ENCODE peak calls at places on chromosomes 11 and 22, in six cellular contexts. F is tibial nerve, J is kidney, X is GM12864, V is endodermal cell, S is ascending aorta. P is an unnamed sample.

GRCh38 chr11:10497371-10498021 is 42.4 kb downstream of the AMPD3 start:
- DNase-seq in F (no peak), J (no peak), X (no peak), V (peak), S (peak), P (no peak)

GRCh38 chr11:36753960-36754359 is 155.9 kb upstream of the RAG2 start:
- DNase-seq in F (no peak), J (no peak), X (no peak), V (no peak), S (no peak), P (no peak)

GRCh38 chr22:47275479-47276218 is 513.2 kb downstream of the TBC1D22A start:
- DNase-seq in F (no peak), J (no peak), X (no peak), V (no peak), S (no peak), P (no peak)

GRCh38 chr22:32050678-32051515 is 7.8 kb downstream of the SLC5A1 start:
- DNase-seq in F (no peak), J (peak), X (peak), V (no peak), S (no peak), P (peak)

GRCh38 chr22:43331064-43331435 is 12.1 kb downstream of the SCUBE1 start:
- DNase-seq in F (no peak), J (no peak), X (no peak), V (no peak), S (no peak), P (no peak)

GRCh38 chr11:9726313-9727022 is 62.6 kb downstream of the SWAP70 start:
- DNase-seq in F (no peak), J (no peak), X (no peak), V (no peak), S (no peak), P (no peak)

GRCh38 chr22:22037740-22038139 is 55.2 kb upstream of the TOP3B start:
- DNase-seq in F (no peak), J (no peak), X (no peak), V (no peak), S (no peak), P (no peak)

GRCh38 chr22:35337932-35338331 is 38.2 kb downstream of the TOM1 start:
- DNase-seq in F (no peak), J (peak), X (no peak), V (peak), S (no peak), P (no peak)

GRCh38 chr22:19644314-19645223 is 69.7 kb upstream of the SEPTIN5 start:
- DNase-seq in F (no peak), J (peak), X (no peak), V (peak), S (peak), P (no peak)

GRCh38 chr11:9330387-9331384 is 16.3 kb upstream of the TMEM41B start:
- DNase-seq in F (no peak), J (no peak), X (no peak), V (no peak), S (no peak), P (no peak)

GRCh38 chr11:93849751-93850584 is 450 bp downstream of the VSTM5 start:
- DNase-seq in F (no peak), J (peak), X (no peak), V (peak), S (peak), P (no peak)

GRCh38 chr11:33701831-33702230 is 1.2 kb upstream of the C11orf91 start:
- DNase-seq in F (no peak), J (no peak), X (no peak), V (no peak), S (no peak), P (no peak)

GRCh38 chr22:20319041-20319744 is 667 bp downstream of the DGCR6L start:
- DNase-seq in F (no peak), J (peak), X (no peak), V (peak), S (peak), P (no peak)

GRCh38 chr11:74620537-74620936 is 28.2 kb downstream of the POLD3 start:
- DNase-seq in F (no peak), J (no peak), X (no peak), V (no peak), S (no peak), P (no peak)

GRCh38 chr11:116043857-116044256 is 539.6 kb upstream of the CADM1 start:
- DNase-seq in F (no peak), J (no peak), X (no peak), V (no peak), S (no peak), P (no peak)

GRCh38 chr11:2530131-2530854 is 85.5 kb downstream of the KCNQ1 start:
- DNase-seq in F (no peak), J (peak), X (no peak), V (peak), S (peak), P (no peak)

GRCh38 chr22:45497746-45498145 is 4.9 kb upstream of the FBLN1 start:
- DNase-seq in F (no peak), J (peak), X (no peak), V (no peak), S (no peak), P (no peak)
- H3K4me3 ChIP-seq in F (no peak), J (no peak), X (no peak), V (no peak), S (no peak), P (no peak)

GRCh38 chr11:13669544-13670488 is 1.3 kb downstream of the FAR1 start:
- DNase-seq in F (no peak), J (no peak), X (no peak), V (no peak), S (no peak), P (no peak)
- H3K4me3 ChIP-seq in F (peak), J (peak), X (peak), V (peak), S (peak), P (peak)

DNA sequence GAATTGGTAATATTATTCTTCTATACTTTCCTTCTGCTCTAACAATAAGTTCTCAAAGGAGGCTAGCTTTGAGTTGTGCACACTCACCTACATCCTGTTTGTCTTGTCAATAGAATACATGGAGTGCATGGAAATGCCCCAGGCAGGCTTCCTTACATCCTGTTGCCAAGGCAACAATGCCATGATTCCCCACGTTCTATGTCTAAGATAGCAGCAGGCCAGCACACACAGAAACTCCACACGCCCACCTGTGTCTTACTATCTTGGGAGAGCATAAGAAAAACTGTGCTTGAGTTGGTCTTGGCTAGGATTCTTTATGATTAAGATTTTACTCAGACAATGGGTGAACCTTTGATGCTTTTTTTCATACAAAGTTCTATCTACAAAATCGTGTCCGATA is 379.2 kb downstream of the AASDHPPT start:
- DNase-seq in F (no peak), J (no peak), X (no peak), V (no peak), S (no peak), P (no peak)
- H3K4me3 ChIP-seq in F (no peak), J (no peak), X (no peak), V (no peak), S (no peak), P (no peak)

GRCh38 chr11:66820381-66820780 is 22.9 kb upstream of the RCE1 start:
- DNase-seq in F (no peak), J (no peak), X (no peak), V (peak), S (no peak), P (no peak)
- H3K4me3 ChIP-seq in F (no peak), J (no peak), X (no peak), V (no peak), S (no peak), P (no peak)